ENCODE peak calls at places on chromosomes 2 and 18, in ten cellular contexts. L is heart left ventricle; N is stimulated activated CD4-positive, alpha-beta T cell treated with anti-CD3 and anti-CD28 coated beads, Interleukin-1b, Interleukin-23, amount 100 ng/mL, for 1 hour; T is GM12891; X is hippocampal formation; G is prostate gland; Z is nucleus accumbens; E is mucosa of gallbladder; Q is SK-MEL-5; M is HEK293T. B is an unnamed sample.

GRCh38 chr2:223601932-223602676 is at the start of gene SCG2:
- DNase-seq in L (peak), N (no peak), T (peak), X (peak), G (peak), Z (no peak), E (peak), Q (peak), M (peak), B (peak)

GRCh38 chr2:102359527-102359926 is 3.9 kb downstream of the IL18R1 start:
- DNase-seq in L (no peak), N (no peak), T (no peak), X (no peak), G (no peak), Z (no peak), E (no peak), Q (no peak), M (no peak), B (no peak)

GRCh38 chr2:220276736-220277444 is 649.5 kb downstream of the SLC4A3 start:
- DNase-seq in L (no peak), N (no peak), T (no peak), X (no peak), G (no peak), Z (no peak), E (no peak), Q (no peak), M (no peak), B (no peak)

GRCh38 chr2:142100967-142101366 is 29.8 kb downstream of the LRP1B start:
- DNase-seq in L (no peak), N (no peak), T (no peak), X (no peak), G (no peak), Z (no peak), E (no peak), Q (peak), M (no peak), B (no peak)

GRCh38 chr2:14348247-14348646 is 284.3 kb upstream of the LRATD1 start:
- DNase-seq in L (no peak), N (no peak), T (no peak), X (no peak), G (no peak), Z (no peak), E (no peak), Q (no peak), M (no peak), B (no peak)

GRCh38 chr2:113966832-113967231 is 76.9 kb downstream of the ACTR3 start:
- DNase-seq in L (no peak), N (no peak), T (no peak), X (no peak), G (peak), Z (no peak), E (no peak), Q (peak), M (no peak), B (no peak)

GRCh38 chr2:206443735-206444527 is 599 bp downstream of the ADAM23 start:
- DNase-seq in L (peak), N (no peak), T (peak), X (no peak), G (no peak), Z (no peak), E (no peak), Q (no peak), M (peak), B (peak)

GRCh38 chr18:40670991-40671390 is 1284.0 kb upstream of the PIK3C3 start:
- DNase-seq in L (no peak), N (no peak), T (no peak), X (no peak), G (no peak), Z (no peak), E (no peak), Q (no peak), M (no peak), B (no peak)

GRCh38 chr18:39872566-39872965 is 2082.5 kb upstream of the PIK3C3 start:
- DNase-seq in L (no peak), N (no peak), T (no peak), X (no peak), G (no peak), Z (no peak), E (no peak), Q (no peak), M (no peak), B (no peak)

GRCh38 chr18:64115906-64116305 is 33.0 kb downstream of the LINC00305 start:
- DNase-seq in L (no peak), N (no peak), T (no peak), X (no peak), G (no peak), Z (no peak), E (no peak), Q (no peak), M (no peak), B (no peak)

GRCh38 chr2:179612591-179613298 is 248.7 kb downstream of the ZNF385B start:
- DNase-seq in L (no peak), N (no peak), T (no peak), X (no peak), G (no peak), Z (no peak), E (no peak), Q (no peak), M (no peak), B (no peak)

GRCh38 chr18:28175047-28175929 is 1.6 kb downstream of the CDH2 start:
- DNase-seq in L (peak), N (no peak), T (no peak), X (peak), G (no peak), Z (no peak), E (no peak), Q (no peak), M (peak), B (peak)

GRCh38 chr2:165627463-165627862 is 158.0 kb downstream of the CSRNP3 start:
- DNase-seq in L (no peak), N (no peak), T (no peak), X (no peak), G (no peak), Z (no peak), E (no peak), Q (no peak), M (no peak), B (no peak)

GRCh38 chr2:224178085-224178484 is 139.0 kb upstream of the SERPINE2 start:
- DNase-seq in L (no peak), N (no peak), T (no peak), X (no peak), G (peak), Z (no peak), E (no peak), Q (no peak), M (no peak), B (no peak)

GRCh38 chr2:212327171-212327809 is 211.3 kb downstream of the ERBB4 start:
- DNase-seq in L (no peak), N (no peak), T (no peak), X (no peak), G (no peak), Z (no peak), E (no peak), Q (no peak), M (no peak), B (no peak)

GRCh38 chr18:477565-477964 is 22.9 kb downstream of the COLEC12 start:
- DNase-seq in L (no peak), N (no peak), T (no peak), X (no peak), G (no peak), Z (no peak), E (no peak), Q (peak), M (no peak), B (no peak)

GRCh38 chr2:107001964-107002696 is 116.2 kb upstream of the ST6GAL2 start:
- DNase-seq in L (no peak), N (no peak), T (no peak), X (no peak), G (no peak), Z (no peak), E (no peak), Q (no peak), M (no peak), B (no peak)

GRCh38 chr18:61334951-61335736 is 1.9 kb downstream of the CDH20 start:
- DNase-seq in L (no peak), N (no peak), T (no peak), X (peak), G (no peak), Z (no peak), E (no peak), Q (no peak), M (no peak), B (no peak)

GRCh38 chr2:164030623-164031022 is 294.8 kb upstream of the FIGN start:
- DNase-seq in L (no peak), N (no peak), T (no peak), X (no peak), G (no peak), Z (no peak), E (no peak), Q (no peak), M (no peak), B (no peak)

GRCh38 chr18:13604751-13605150 is 121.6 kb downstream of the FAM210A start:
- DNase-seq in L (no peak), N (no peak), T (no peak), X (no peak), G (no peak), Z (no peak), E (no peak), Q (no peak), M (no peak), B (no peak)

GRCh38 chr2:182410120-182410519 is 16.7 kb downstream of the PDE1A start:
- DNase-seq in L (no peak), N (no peak), T (no peak), X (no peak), G (no peak), Z (no peak), E (no peak), Q (no peak), M (no peak), B (no peak)

B was measured in endothelial cell.